ENCODE peak calls at places on chromosomes 16 and 17, in nine cellular contexts. One of them, this sample, is unnamed.

GRCh38 chr17:68035523-68036303 is at the start of gene KPNA2:
- DNase-seq in tibial nerve: peak
- DNase-seq in dorsolateral prefrontal cortex: peak
- DNase-seq in neural progenitor cell: peak
- DNase-seq in mammary epithelial cell: peak
- DNase-seq in A549: peak
- DNase-seq in right atrium auricular region: peak
- DNase-seq in suprapubic skin: peak
- DNase-seq in lower leg skin: peak
- DNase-seq in this sample: peak

GRCh38 chr16:87942680-87943079 is 6.4 kb upstream of the CA5A start:
- DNase-seq in tibial nerve: no peak
- DNase-seq in dorsolateral prefrontal cortex: no peak
- DNase-seq in neural progenitor cell: no peak
- DNase-seq in mammary epithelial cell: no peak
- DNase-seq in A549: no peak
- DNase-seq in right atrium auricular region: no peak
- DNase-seq in suprapubic skin: no peak
- DNase-seq in lower leg skin: no peak
- DNase-seq in this sample: no peak

GRCh38 chr17:33701910-33702309 is 408.8 kb upstream of the ASIC2 start:
- DNase-seq in tibial nerve: no peak
- DNase-seq in dorsolateral prefrontal cortex: no peak
- DNase-seq in neural progenitor cell: no peak
- DNase-seq in mammary epithelial cell: no peak
- DNase-seq in A549: no peak
- DNase-seq in right atrium auricular region: no peak
- DNase-seq in suprapubic skin: no peak
- DNase-seq in lower leg skin: no peak
- DNase-seq in this sample: no peak

GRCh38 chr17:38711792-38712571 is 6.9 kb downstream of the MLLT6 start:
- DNase-seq in tibial nerve: no peak
- DNase-seq in dorsolateral prefrontal cortex: no peak
- DNase-seq in neural progenitor cell: no peak
- DNase-seq in mammary epithelial cell: no peak
- DNase-seq in A549: no peak
- DNase-seq in right atrium auricular region: no peak
- DNase-seq in suprapubic skin: no peak
- DNase-seq in lower leg skin: no peak
- DNase-seq in this sample: no peak

GRCh38 chr17:1469231-1469852 is 13.3 kb upstream of the CRK start:
- DNase-seq in tibial nerve: no peak
- DNase-seq in dorsolateral prefrontal cortex: no peak
- DNase-seq in neural progenitor cell: peak
- DNase-seq in mammary epithelial cell: no peak
- DNase-seq in A549: peak
- DNase-seq in right atrium auricular region: no peak
- DNase-seq in suprapubic skin: no peak
- DNase-seq in lower leg skin: no peak
- DNase-seq in this sample: no peak

GRCh38 chr17:39737761-39738567 is at the start of gene GRB7:
- DNase-seq in tibial nerve: no peak
- DNase-seq in dorsolateral prefrontal cortex: no peak
- DNase-seq in neural progenitor cell: peak
- DNase-seq in mammary epithelial cell: peak
- DNase-seq in A549: peak
- DNase-seq in right atrium auricular region: no peak
- DNase-seq in suprapubic skin: no peak
- DNase-seq in lower leg skin: no peak
- DNase-seq in this sample: peak

GRCh38 chr16:399278-400019 is 2.2 kb upstream of the DECR2 start:
- DNase-seq in tibial nerve: no peak
- DNase-seq in dorsolateral prefrontal cortex: no peak
- DNase-seq in neural progenitor cell: no peak
- DNase-seq in mammary epithelial cell: no peak
- DNase-seq in A549: peak
- DNase-seq in right atrium auricular region: no peak
- DNase-seq in suprapubic skin: no peak
- DNase-seq in lower leg skin: no peak
- DNase-seq in this sample: no peak

GRCh38 chr17:38871247-38871991 is 1.6 kb downstream of the LASP1 start:
- DNase-seq in tibial nerve: peak
- DNase-seq in dorsolateral prefrontal cortex: no peak
- DNase-seq in neural progenitor cell: peak
- DNase-seq in mammary epithelial cell: peak
- DNase-seq in A549: peak
- DNase-seq in right atrium auricular region: peak
- DNase-seq in suprapubic skin: no peak
- DNase-seq in lower leg skin: peak
- DNase-seq in this sample: peak

GRCh38 chr17:1783834-1784611 is 22.2 kb downstream of the SERPINF1 start:
- DNase-seq in tibial nerve: peak
- DNase-seq in dorsolateral prefrontal cortex: no peak
- DNase-seq in neural progenitor cell: peak
- DNase-seq in mammary epithelial cell: peak
- DNase-seq in A549: peak
- DNase-seq in right atrium auricular region: peak
- DNase-seq in suprapubic skin: peak
- DNase-seq in lower leg skin: peak
- DNase-seq in this sample: peak

GRCh38 chr17:40070895-40071719 is 8.3 kb downstream of the THRA start:
- DNase-seq in tibial nerve: peak
- DNase-seq in dorsolateral prefrontal cortex: no peak
- DNase-seq in neural progenitor cell: peak
- DNase-seq in mammary epithelial cell: no peak
- DNase-seq in A549: peak
- DNase-seq in right atrium auricular region: no peak
- DNase-seq in suprapubic skin: no peak
- DNase-seq in lower leg skin: peak
- DNase-seq in this sample: no peak

GRCh38 chr16:17273142-17273561 is 197.6 kb downstream of the XYLT1 start:
- DNase-seq in tibial nerve: peak
- DNase-seq in dorsolateral prefrontal cortex: no peak
- DNase-seq in neural progenitor cell: no peak
- DNase-seq in mammary epithelial cell: peak
- DNase-seq in A549: peak
- DNase-seq in right atrium auricular region: no peak
- DNase-seq in suprapubic skin: no peak
- DNase-seq in lower leg skin: no peak
- DNase-seq in this sample: peak

GRCh38 chr17:78998311-78999055 is 11.1 kb downstream of the CANT1 start:
- DNase-seq in tibial nerve: no peak
- DNase-seq in dorsolateral prefrontal cortex: no peak
- DNase-seq in neural progenitor cell: no peak
- DNase-seq in mammary epithelial cell: no peak
- DNase-seq in A549: no peak
- DNase-seq in right atrium auricular region: no peak
- DNase-seq in suprapubic skin: peak
- DNase-seq in lower leg skin: peak
- DNase-seq in this sample: peak
- H3K4me3 ChIP-seq in tibial nerve: no peak
- H3K4me3 ChIP-seq in dorsolateral prefrontal cortex: no peak
- H3K4me3 ChIP-seq in neural progenitor cell: no peak
- H3K4me3 ChIP-seq in mammary epithelial cell: no peak
- H3K4me3 ChIP-seq in A549: no peak
- H3K4me3 ChIP-seq in right atrium auricular region: no peak
- H3K4me3 ChIP-seq in suprapubic skin: no peak
- H3K4me3 ChIP-seq in lower leg skin: no peak
- H3K4me3 ChIP-seq in this sample: no peak

DNA sequence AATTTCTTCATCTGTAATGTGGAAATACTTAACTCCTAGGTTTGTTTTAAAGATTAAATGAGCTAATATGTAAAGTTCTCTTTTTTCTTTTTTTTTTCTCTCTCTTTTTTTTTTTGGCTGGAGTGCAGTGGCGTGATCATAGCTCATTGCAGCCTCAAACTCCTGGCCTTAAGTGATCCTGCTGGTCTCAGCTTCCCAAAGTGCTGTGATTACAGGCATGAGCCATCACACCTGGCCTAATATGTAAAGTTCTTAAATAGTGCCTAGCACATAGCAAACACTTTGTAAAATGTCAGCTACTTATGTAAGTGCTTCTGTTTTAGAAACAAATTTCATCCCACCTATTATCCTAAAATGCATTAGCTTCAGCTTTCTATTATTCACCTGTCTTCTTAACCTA is 40.0 kb downstream of the TMC6 start:
- DNase-seq in tibial nerve: no peak
- DNase-seq in dorsolateral prefrontal cortex: no peak
- DNase-seq in neural progenitor cell: no peak
- DNase-seq in mammary epithelial cell: no peak
- DNase-seq in A549: no peak
- DNase-seq in right atrium auricular region: no peak
- DNase-seq in suprapubic skin: no peak
- DNase-seq in lower leg skin: no peak
- DNase-seq in this sample: no peak
- H3K4me3 ChIP-seq in tibial nerve: no peak
- H3K4me3 ChIP-seq in dorsolateral prefrontal cortex: no peak
- H3K4me3 ChIP-seq in neural progenitor cell: no peak
- H3K4me3 ChIP-seq in mammary epithelial cell: no peak
- H3K4me3 ChIP-seq in A549: no peak
- H3K4me3 ChIP-seq in right atrium auricular region: no peak
- H3K4me3 ChIP-seq in suprapubic skin: no peak
- H3K4me3 ChIP-seq in lower leg skin: no peak
- H3K4me3 ChIP-seq in this sample: no peak

GRCh38 chr17:57663326-57664070 is 81.6 kb downstream of the CCDC182 start:
- DNase-seq in tibial nerve: no peak
- DNase-seq in dorsolateral prefrontal cortex: no peak
- DNase-seq in neural progenitor cell: peak
- DNase-seq in mammary epithelial cell: no peak
- DNase-seq in A549: no peak
- DNase-seq in right atrium auricular region: no peak
- DNase-seq in suprapubic skin: no peak
- DNase-seq in lower leg skin: no peak
- DNase-seq in this sample: no peak

GRCh38 chr17:57662021-57662420 is 83.1 kb downstream of the CCDC182 start:
- DNase-seq in tibial nerve: no peak
- DNase-seq in dorsolateral prefrontal cortex: no peak
- DNase-seq in neural progenitor cell: no peak
- DNase-seq in mammary epithelial cell: no peak
- DNase-seq in A549: no peak
- DNase-seq in right atrium auricular region: no peak
- DNase-seq in suprapubic skin: no peak
- DNase-seq in lower leg skin: no peak
- DNase-seq in this sample: no peak

GRCh38 chr17:57665128-57665527 is 80.0 kb downstream of the CCDC182 start:
- DNase-seq in tibial nerve: no peak
- DNase-seq in dorsolateral prefrontal cortex: no peak
- DNase-seq in neural progenitor cell: peak
- DNase-seq in mammary epithelial cell: no peak
- DNase-seq in A549: no peak
- DNase-seq in right atrium auricular region: no peak
- DNase-seq in suprapubic skin: peak
- DNase-seq in lower leg skin: peak
- DNase-seq in this sample: no peak

GRCh38 chr17:57665696-57666095 is 79.4 kb downstream of the CCDC182 start:
- DNase-seq in tibial nerve: no peak
- DNase-seq in dorsolateral prefrontal cortex: no peak
- DNase-seq in neural progenitor cell: peak
- DNase-seq in mammary epithelial cell: no peak
- DNase-seq in A549: no peak
- DNase-seq in right atrium auricular region: no peak
- DNase-seq in suprapubic skin: no peak
- DNase-seq in lower leg skin: peak
- DNase-seq in this sample: no peak

GRCh38 chr17:57662644-57663308 is 82.3 kb downstream of the CCDC182 start:
- DNase-seq in tibial nerve: peak
- DNase-seq in dorsolateral prefrontal cortex: peak
- DNase-seq in neural progenitor cell: peak
- DNase-seq in mammary epithelial cell: peak
- DNase-seq in A549: peak
- DNase-seq in right atrium auricular region: peak
- DNase-seq in suprapubic skin: peak
- DNase-seq in lower leg skin: peak
- DNase-seq in this sample: peak
- H3K4me3 ChIP-seq in tibial nerve: no peak
- H3K4me3 ChIP-seq in dorsolateral prefrontal cortex: peak
- H3K4me3 ChIP-seq in neural progenitor cell: peak
- H3K4me3 ChIP-seq in mammary epithelial cell: peak
- H3K4me3 ChIP-seq in A549: no peak
- H3K4me3 ChIP-seq in right atrium auricular region: peak
- H3K4me3 ChIP-seq in suprapubic skin: peak
- H3K4me3 ChIP-seq in lower leg skin: no peak
- H3K4me3 ChIP-seq in this sample: peak

GRCh38 chr17:9434502-9435113 is 141.0 kb downstream of the STX8 start:
- DNase-seq in tibial nerve: no peak
- DNase-seq in dorsolateral prefrontal cortex: no peak
- DNase-seq in neural progenitor cell: no peak
- DNase-seq in mammary epithelial cell: peak
- DNase-seq in A549: no peak
- DNase-seq in right atrium auricular region: no peak
- DNase-seq in suprapubic skin: no peak
- DNase-seq in lower leg skin: no peak
- DNase-seq in this sample: no peak

GRCh38 chr17:9435165-9435564 is 140.5 kb downstream of the STX8 start:
- DNase-seq in tibial nerve: no peak
- DNase-seq in dorsolateral prefrontal cortex: no peak
- DNase-seq in neural progenitor cell: no peak
- DNase-seq in mammary epithelial cell: no peak
- DNase-seq in A549: no peak
- DNase-seq in right atrium auricular region: no peak
- DNase-seq in suprapubic skin: no peak
- DNase-seq in lower leg skin: no peak
- DNase-seq in this sample: no peak

GRCh38 chr17:9432121-9432866 is 143.3 kb downstream of the STX8 start:
- DNase-seq in tibial nerve: no peak
- DNase-seq in dorsolateral prefrontal cortex: no peak
- DNase-seq in neural progenitor cell: no peak
- DNase-seq in mammary epithelial cell: no peak
- DNase-seq in A549: no peak
- DNase-seq in right atrium auricular region: no peak
- DNase-seq in suprapubic skin: no peak
- DNase-seq in lower leg skin: no peak
- DNase-seq in this sample: no peak

GRCh38 chr17:9431620-9432019 is 144.0 kb downstream of the STX8 start:
- DNase-seq in tibial nerve: no peak
- DNase-seq in dorsolateral prefrontal cortex: no peak
- DNase-seq in neural progenitor cell: no peak
- DNase-seq in mammary epithelial cell: no peak
- DNase-seq in A549: no peak
- DNase-seq in right atrium auricular region: no peak
- DNase-seq in suprapubic skin: no peak
- DNase-seq in lower leg skin: no peak
- DNase-seq in this sample: no peak

DNA sequence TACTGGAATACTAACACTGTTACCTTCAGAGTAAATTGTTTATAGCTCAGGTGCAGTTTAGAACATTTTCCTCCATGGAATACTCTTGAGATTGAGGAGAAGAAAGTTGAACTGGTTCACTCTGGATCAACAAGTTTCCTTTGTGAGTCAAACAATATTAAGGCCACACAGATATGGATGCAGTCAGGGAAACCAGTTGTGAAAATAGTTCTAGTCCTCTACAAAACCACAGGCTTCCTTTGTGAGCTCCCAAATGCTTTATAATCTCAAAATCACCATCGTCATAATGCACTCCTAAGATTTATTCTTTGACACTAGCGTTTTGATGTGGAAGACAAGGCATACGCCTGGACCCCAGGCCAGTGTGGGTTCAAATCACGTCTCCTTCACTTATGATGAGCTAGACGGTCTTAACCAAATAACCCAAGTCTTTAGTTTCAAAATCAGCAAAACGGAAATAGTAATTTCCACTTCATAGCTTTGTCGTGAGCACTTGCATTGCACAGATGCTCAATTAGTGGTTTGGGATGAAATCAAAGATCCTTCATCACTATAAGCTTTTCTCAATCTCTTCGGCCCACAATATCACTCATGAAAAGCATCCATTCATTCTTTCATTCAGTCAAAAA is 142.6 kb downstream of the STX8 start:
- DNase-seq in tibial nerve: no peak
- DNase-seq in dorsolateral prefrontal cortex: no peak
- DNase-seq in neural progenitor cell: no peak
- DNase-seq in mammary epithelial cell: peak
- DNase-seq in A549: no peak
- DNase-seq in right atrium auricular region: no peak
- DNase-seq in suprapubic skin: no peak
- DNase-seq in lower leg skin: no peak
- DNase-seq in this sample: no peak
- H3K4me3 ChIP-seq in tibial nerve: no peak
- H3K4me3 ChIP-seq in dorsolateral prefrontal cortex: no peak
- H3K4me3 ChIP-seq in neural progenitor cell: no peak
- H3K4me3 ChIP-seq in mammary epithelial cell: no peak
- H3K4me3 ChIP-seq in A549: no peak
- H3K4me3 ChIP-seq in right atrium auricular region: no peak
- H3K4me3 ChIP-seq in suprapubic skin: no peak
- H3K4me3 ChIP-seq in lower leg skin: no peak
- H3K4me3 ChIP-seq in this sample: no peak